ENCODE peak calls at places on chromosomes 12 and 14, in seven cellular contexts. One of them, this sample, is unnamed.

GRCh38 chr12:15677207-15677606 is 112.0 kb downstream of the EPS8 start:
- DNase-seq in lower leg skin: no peak
- DNase-seq in choroid plexus epithelial cell: peak
- DNase-seq in lower lobe of right lung: no peak
- DNase-seq in GM12865: no peak
- DNase-seq in Caco-2: no peak
- DNase-seq in dorsolateral prefrontal cortex: no peak
- DNase-seq in this sample: no peak

GRCh38 chr12:122959566-122960192 is 6.6 kb downstream of the ABCB9 start:
- DNase-seq in GM12865: no peak
- DNase-seq in dorsolateral prefrontal cortex: no peak
- DNase-seq in lower leg skin: no peak
- DNase-seq in lower lobe of right lung: no peak
- DNase-seq in choroid plexus epithelial cell: no peak
- DNase-seq in Caco-2: no peak
- DNase-seq in this sample: no peak

GRCh38 chr12:11901687-11902524 is 168.8 kb upstream of the BCL2L14 start:
- DNase-seq in dorsolateral prefrontal cortex: no peak
- DNase-seq in GM12865: peak
- DNase-seq in Caco-2: no peak
- DNase-seq in lower lobe of right lung: no peak
- DNase-seq in choroid plexus epithelial cell: no peak
- DNase-seq in lower leg skin: no peak
- DNase-seq in this sample: no peak

GRCh38 chr14:23569443-23570151 is 2.0 kb upstream of the AP1G2 start:
- DNase-seq in Caco-2: peak
- DNase-seq in dorsolateral prefrontal cortex: peak
- DNase-seq in GM12865: peak
- DNase-seq in lower lobe of right lung: no peak
- DNase-seq in choroid plexus epithelial cell: peak
- DNase-seq in lower leg skin: peak
- DNase-seq in this sample: no peak

GRCh38 chr14:95314609-95315008 is 5.1 kb downstream of the CLMN start:
- DNase-seq in lower leg skin: no peak
- DNase-seq in Caco-2: no peak
- DNase-seq in GM12865: peak
- DNase-seq in choroid plexus epithelial cell: no peak
- DNase-seq in dorsolateral prefrontal cortex: no peak
- DNase-seq in lower lobe of right lung: peak
- DNase-seq in this sample: peak

GRCh38 chr12:110923692-110924334 is 3.4 kb upstream of the MYL2 start:
- DNase-seq in lower leg skin: no peak
- DNase-seq in choroid plexus epithelial cell: no peak
- DNase-seq in dorsolateral prefrontal cortex: no peak
- DNase-seq in lower lobe of right lung: no peak
- DNase-seq in Caco-2: no peak
- DNase-seq in GM12865: no peak
- DNase-seq in this sample: no peak

GRCh38 chr14:72850360-72850759 is 43.5 kb downstream of the DPF3 start:
- DNase-seq in dorsolateral prefrontal cortex: no peak
- DNase-seq in lower lobe of right lung: no peak
- DNase-seq in GM12865: no peak
- DNase-seq in lower leg skin: no peak
- DNase-seq in Caco-2: no peak
- DNase-seq in choroid plexus epithelial cell: no peak
- DNase-seq in this sample: peak

GRCh38 chr12:34033628-34034296 is 11.5 kb downstream of the ALG10 start:
- DNase-seq in GM12865: peak
- DNase-seq in dorsolateral prefrontal cortex: no peak
- DNase-seq in choroid plexus epithelial cell: peak
- DNase-seq in Caco-2: no peak
- DNase-seq in lower lobe of right lung: no peak
- DNase-seq in lower leg skin: no peak
- DNase-seq in this sample: peak

GRCh38 chr12:102298022-102298421 is 100.4 kb upstream of the PMCH start:
- DNase-seq in Caco-2: no peak
- DNase-seq in lower lobe of right lung: no peak
- DNase-seq in choroid plexus epithelial cell: peak
- DNase-seq in GM12865: no peak
- DNase-seq in dorsolateral prefrontal cortex: no peak
- DNase-seq in lower leg skin: no peak
- DNase-seq in this sample: peak

GRCh38 chr14:58805057-58805456 is 167.3 kb downstream of the DACT1 start:
- DNase-seq in choroid plexus epithelial cell: no peak
- DNase-seq in GM12865: no peak
- DNase-seq in lower leg skin: no peak
- DNase-seq in dorsolateral prefrontal cortex: no peak
- DNase-seq in Caco-2: no peak
- DNase-seq in lower lobe of right lung: no peak
- DNase-seq in this sample: peak

GRCh38 chr12:83514372-83514771 is 827.7 kb downstream of the TMTC2 start:
- DNase-seq in lower leg skin: no peak
- DNase-seq in Caco-2: no peak
- DNase-seq in lower lobe of right lung: no peak
- DNase-seq in choroid plexus epithelial cell: no peak
- DNase-seq in GM12865: no peak
- DNase-seq in dorsolateral prefrontal cortex: no peak
- DNase-seq in this sample: no peak

GRCh38 chr12:59372971-59373370 is 222.9 kb upstream of the SLC16A7 start:
- DNase-seq in lower lobe of right lung: no peak
- DNase-seq in Caco-2: peak
- DNase-seq in GM12865: peak
- DNase-seq in lower leg skin: no peak
- DNase-seq in dorsolateral prefrontal cortex: no peak
- DNase-seq in choroid plexus epithelial cell: peak
- DNase-seq in this sample: peak

GRCh38 chr12:77591959-77592358 is 238.7 kb upstream of the NAV3 start:
- DNase-seq in lower lobe of right lung: no peak
- DNase-seq in GM12865: no peak
- DNase-seq in lower leg skin: no peak
- DNase-seq in choroid plexus epithelial cell: no peak
- DNase-seq in dorsolateral prefrontal cortex: no peak
- DNase-seq in Caco-2: no peak
- DNase-seq in this sample: no peak

DNA sequence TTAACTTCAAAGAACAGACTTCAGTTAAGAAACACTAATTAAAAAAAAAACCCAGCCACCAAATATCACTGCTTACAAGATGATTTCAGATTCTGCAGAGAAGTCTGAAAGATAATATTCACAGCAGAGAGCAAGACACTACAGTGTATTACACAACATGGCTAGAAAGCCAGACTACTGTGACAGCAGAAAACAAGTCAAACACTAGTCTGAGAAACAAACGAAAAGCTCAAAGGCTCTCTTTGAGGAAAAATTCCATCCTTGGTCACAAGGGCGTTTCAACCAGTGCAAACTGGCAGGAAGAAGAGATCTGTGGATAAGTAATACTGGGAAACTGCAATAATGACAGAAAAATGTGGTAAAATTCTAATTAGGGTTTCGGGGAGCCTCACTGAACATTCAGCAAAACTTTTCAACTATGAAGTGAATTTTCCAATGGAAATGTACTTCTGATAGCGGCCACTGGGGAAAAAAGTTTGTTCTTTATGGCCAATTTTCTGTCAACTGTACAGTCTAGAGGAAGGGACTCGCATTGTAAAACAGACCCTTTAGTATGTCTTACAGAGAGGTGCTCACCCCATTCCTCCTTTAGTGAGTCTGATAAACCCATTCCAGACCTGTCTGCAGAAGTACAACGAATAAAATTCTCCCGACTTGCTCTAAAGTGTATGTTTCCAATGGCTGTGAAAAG is 50.4 kb downstream of the ACADS start:
- DNase-seq in lower leg skin: no peak
- DNase-seq in dorsolateral prefrontal cortex: no peak
- DNase-seq in GM12865: no peak
- DNase-seq in Caco-2: no peak
- DNase-seq in choroid plexus epithelial cell: peak
- DNase-seq in lower lobe of right lung: no peak
- DNase-seq in this sample: no peak
- TF ChIP-seq CTCF in lower leg skin: no peak
- TF ChIP-seq CTCF in dorsolateral prefrontal cortex: peak
- TF ChIP-seq CTCF in GM12865: peak
- TF ChIP-seq CTCF in Caco-2: peak
- TF ChIP-seq CTCF in choroid plexus epithelial cell: peak
- TF ChIP-seq CTCF in lower lobe of right lung: peak
- TF ChIP-seq CTCF in this sample: no peak

GRCh38 chr12:124684496-124684895 is 117.1 kb upstream of the NCOR2 start:
- DNase-seq in lower leg skin: no peak
- DNase-seq in choroid plexus epithelial cell: no peak
- DNase-seq in dorsolateral prefrontal cortex: no peak
- DNase-seq in Caco-2: no peak
- DNase-seq in GM12865: no peak
- DNase-seq in lower lobe of right lung: no peak
- DNase-seq in this sample: no peak
- H3K4me3 ChIP-seq in lower leg skin: no peak
- H3K4me3 ChIP-seq in choroid plexus epithelial cell: no peak
- H3K4me3 ChIP-seq in dorsolateral prefrontal cortex: peak
- H3K4me3 ChIP-seq in Caco-2: no peak
- H3K4me3 ChIP-seq in GM12865: no peak
- H3K4me3 ChIP-seq in lower lobe of right lung: peak
- H3K4me3 ChIP-seq in this sample: no peak

GRCh38 chr12:104670439-104671406 is 214.0 kb downstream of the CHST11 start:
- DNase-seq in choroid plexus epithelial cell: no peak
- DNase-seq in dorsolateral prefrontal cortex: no peak
- DNase-seq in GM12865: peak
- DNase-seq in lower lobe of right lung: peak
- DNase-seq in lower leg skin: no peak
- DNase-seq in Caco-2: no peak
- DNase-seq in this sample: no peak

GRCh38 chr12:104669851-104670337 is 213.1 kb downstream of the CHST11 start:
- DNase-seq in lower lobe of right lung: peak
- DNase-seq in dorsolateral prefrontal cortex: no peak
- DNase-seq in GM12865: peak
- DNase-seq in lower leg skin: no peak
- DNase-seq in choroid plexus epithelial cell: peak
- DNase-seq in Caco-2: no peak
- DNase-seq in this sample: peak

GRCh38 chr12:104667139-104667538 is 210.4 kb downstream of the CHST11 start:
- DNase-seq in dorsolateral prefrontal cortex: no peak
- DNase-seq in Caco-2: no peak
- DNase-seq in choroid plexus epithelial cell: peak
- DNase-seq in lower lobe of right lung: no peak
- DNase-seq in lower leg skin: no peak
- DNase-seq in GM12865: no peak
- DNase-seq in this sample: peak

GRCh38 chr12:104668274-104668718 is 211.5 kb downstream of the CHST11 start:
- DNase-seq in choroid plexus epithelial cell: peak
- DNase-seq in GM12865: no peak
- DNase-seq in dorsolateral prefrontal cortex: no peak
- DNase-seq in lower lobe of right lung: peak
- DNase-seq in lower leg skin: no peak
- DNase-seq in Caco-2: peak
- DNase-seq in this sample: no peak

GRCh38 chr12:104669057-104669770 is 212.5 kb downstream of the CHST11 start:
- DNase-seq in lower lobe of right lung: peak
- DNase-seq in GM12865: no peak
- DNase-seq in Caco-2: no peak
- DNase-seq in choroid plexus epithelial cell: no peak
- DNase-seq in lower leg skin: no peak
- DNase-seq in dorsolateral prefrontal cortex: peak
- DNase-seq in this sample: no peak
- TF ChIP-seq CTCF in lower lobe of right lung: no peak
- TF ChIP-seq CTCF in GM12865: no peak
- TF ChIP-seq CTCF in Caco-2: no peak
- TF ChIP-seq CTCF in choroid plexus epithelial cell: peak
- TF ChIP-seq CTCF in lower leg skin: no peak
- TF ChIP-seq CTCF in dorsolateral prefrontal cortex: peak
- TF ChIP-seq CTCF in this sample: peak

GRCh38 chr14:100030441-100031153 is 34.6 kb upstream of the EVL start:
- DNase-seq in Caco-2: no peak
- DNase-seq in lower leg skin: no peak
- DNase-seq in dorsolateral prefrontal cortex: no peak
- DNase-seq in choroid plexus epithelial cell: peak
- DNase-seq in lower lobe of right lung: no peak
- DNase-seq in GM12865: no peak
- DNase-seq in this sample: peak
- H3K4me3 ChIP-seq in Caco-2: no peak
- H3K4me3 ChIP-seq in lower leg skin: no peak
- H3K4me3 ChIP-seq in dorsolateral prefrontal cortex: no peak
- H3K4me3 ChIP-seq in choroid plexus epithelial cell: no peak
- H3K4me3 ChIP-seq in lower lobe of right lung: no peak
- H3K4me3 ChIP-seq in GM12865: no peak
- H3K4me3 ChIP-seq in this sample: no peak

GRCh38 chr14:86961106-86961716 is 1031.8 kb downstream of the GALC start:
- DNase-seq in lower leg skin: no peak
- DNase-seq in Caco-2: no peak
- DNase-seq in GM12865: peak
- DNase-seq in lower lobe of right lung: no peak
- DNase-seq in choroid plexus epithelial cell: no peak
- DNase-seq in dorsolateral prefrontal cortex: no peak
- DNase-seq in this sample: peak
- TF ChIP-seq CTCF in lower leg skin: no peak
- TF ChIP-seq CTCF in Caco-2: peak
- TF ChIP-seq CTCF in GM12865: peak
- TF ChIP-seq CTCF in lower lobe of right lung: no peak
- TF ChIP-seq CTCF in choroid plexus epithelial cell: no peak
- TF ChIP-seq CTCF in dorsolateral prefrontal cortex: no peak
- TF ChIP-seq CTCF in this sample: peak

GRCh38 chr12:57489157-57489641 is 1.3 kb downstream of the MARS1 start:
- DNase-seq in lower leg skin: no peak
- DNase-seq in choroid plexus epithelial cell: peak
- DNase-seq in GM12865: no peak
- DNase-seq in dorsolateral prefrontal cortex: no peak
- DNase-seq in Caco-2: no peak
- DNase-seq in lower lobe of right lung: no peak
- DNase-seq in this sample: peak
- H3K4me3 ChIP-seq in lower leg skin: no peak
- H3K4me3 ChIP-seq in choroid plexus epithelial cell: peak
- H3K4me3 ChIP-seq in GM12865: peak
- H3K4me3 ChIP-seq in dorsolateral prefrontal cortex: peak
- H3K4me3 ChIP-seq in Caco-2: peak
- H3K4me3 ChIP-seq in lower lobe of right lung: peak
- H3K4me3 ChIP-seq in this sample: peak

DNA sequence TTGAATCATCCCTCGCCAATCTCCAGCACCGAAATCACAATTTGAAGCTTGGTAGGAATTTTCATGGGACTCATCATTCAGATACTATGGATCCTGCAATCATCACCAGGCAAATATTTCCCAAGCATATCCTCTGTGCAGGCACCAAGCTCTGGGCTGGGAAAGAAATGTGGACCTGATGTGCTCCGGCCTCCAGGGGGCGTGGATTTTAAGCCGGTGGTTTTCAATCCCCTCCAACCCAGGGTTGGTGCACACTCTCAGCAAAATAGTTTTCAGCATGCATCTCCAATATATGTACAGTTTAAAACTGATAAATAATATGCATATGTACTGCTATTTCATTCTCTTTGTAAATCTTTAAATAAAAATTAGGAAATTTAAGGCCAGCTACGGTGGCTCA is 98.9 kb downstream of the RBM19 start:
- DNase-seq in lower lobe of right lung: no peak
- DNase-seq in GM12865: no peak
- DNase-seq in lower leg skin: no peak
- DNase-seq in Caco-2: no peak
- DNase-seq in dorsolateral prefrontal cortex: no peak
- DNase-seq in choroid plexus epithelial cell: peak
- DNase-seq in this sample: peak
- TF ChIP-seq CTCF in lower lobe of right lung: no peak
- TF ChIP-seq CTCF in GM12865: peak
- TF ChIP-seq CTCF in lower leg skin: no peak
- TF ChIP-seq CTCF in Caco-2: peak
- TF ChIP-seq CTCF in dorsolateral prefrontal cortex: no peak
- TF ChIP-seq CTCF in choroid plexus epithelial cell: peak
- TF ChIP-seq CTCF in this sample: peak